ENCODE peak calls at places on chromosomes 2 and 18, in six cellular contexts. V is GM13977; R is IMR-90; Q is nucleus accumbens; Y is activated CD4-positive, alpha-beta T cell treated with anti-CD3 and anti-CD28 coated beads for 1 hour; L is NCI-H1092 treated with DMSO at 0.1 percent for 48 hours. G is an unnamed sample.

GRCh38 chr2:165778653-165779451 is 15.2 kb downstream of the GALNT3 start:
- DNase-seq in V (no peak), R (no peak), Q (no peak), Y (no peak), L (no peak), G (no peak)

GRCh38 chr2:102235042-102235473 is 48.2 kb downstream of the IL1RL2 start:
- DNase-seq in V (no peak), R (peak), Q (no peak), Y (no peak), L (no peak), G (no peak)

GRCh38 chr18:50659091-50660003 is 99.5 kb downstream of the MAPK4 start:
- DNase-seq in V (no peak), R (peak), Q (peak), Y (no peak), L (no peak), G (no peak)

GRCh38 chr18:60120231-60120630 is 220.4 kb downstream of the PMAIP1 start:
- DNase-seq in V (no peak), R (no peak), Q (no peak), Y (no peak), L (no peak), G (no peak)

GRCh38 chr2:9703701-9704221 is 73.0 kb upstream of the YWHAQ start:
- DNase-seq in V (no peak), R (peak), Q (no peak), Y (no peak), L (no peak), G (no peak)

GRCh38 chr2:208466133-208466919 is 59.7 kb downstream of the PTH2R start:
- DNase-seq in V (peak), R (peak), Q (peak), Y (no peak), L (peak), G (no peak)

GRCh38 chr18:49524349-49524748 is 37.3 kb upstream of the C18orf32 start:
- DNase-seq in V (no peak), R (no peak), Q (no peak), Y (no peak), L (no peak), G (no peak)

GRCh38 chr2:42795871-42796301 is 3.5 kb upstream of the HAAO start:
- DNase-seq in V (peak), R (peak), Q (no peak), Y (no peak), L (no peak), G (no peak)

GRCh38 chr2:199602271-199602895 is 144.6 kb upstream of the SATB2 start:
- DNase-seq in V (no peak), R (no peak), Q (no peak), Y (no peak), L (peak), G (no peak)

GRCh38 chr2:6896930-6897759 is 19.6 kb downstream of the RSAD2 start:
- DNase-seq in V (no peak), R (peak), Q (no peak), Y (no peak), L (peak), G (no peak)